ENCODE peak calls at places on chromosomes 6 and 20, in four cellular contexts. O is H1, Q is GM12878, N is HepG2. S is an unnamed sample.
A peak's percentile ranks its signal among the peaks of the same experiment; 100 is the strongest.

GRCh38 chr20:42639140-42639539 is 550.6 kb downstream of the PTPRT start:
- DNase-seq in Q (no peak), N (no peak), O (no peak), S (no peak)

GRCh38 chr20:58546312-58546711 is 31.1 kb upstream of the APCDD1L start:
- DNase-seq in N (no peak), O (peak; percentile 34), Q (no peak), S (no peak)

GRCh38 chr6:162727347-162728176 is at the start of the genes PACRG and PRKN:
- DNase-seq in Q (peak; percentile 61), N (peak; percentile 98), O (peak; percentile 99), S (peak; percentile 95)

GRCh38 chr6:31112478-31112877 is at the start of gene C6orf15:
- DNase-seq in N (no peak), Q (no peak), O (no peak), S (no peak)

GRCh38 chr6:21609881-21610329 is 16.4 kb downstream of the SOX4 start:
- DNase-seq in N (no peak), O (peak; percentile 60), Q (no peak), S (no peak)

GRCh38 chr6:75244063-75244575 is 518 bp upstream of the COX7A2 start:
- DNase-seq in N (no peak), O (no peak), Q (no peak), S (no peak)

GRCh38 chr6:112035446-112035845 is 18.5 kb upstream of the CCN6 start:
- DNase-seq in O (no peak), N (no peak), Q (no peak), S (no peak)

GRCh38 chr6:145729887-145730286 is 5.4 kb downstream of the EPM2A start:
- DNase-seq in N (no peak), O (no peak), Q (no peak), S (no peak)

GRCh38 chr6:37033255-37033654 is 27.8 kb downstream of the FGD2 start:
- DNase-seq in Q (no peak), O (no peak), N (no peak), S (no peak)

GRCh38 chr6:39923394-39923793 is 10.9 kb downstream of the MOCS1 start:
- DNase-seq in Q (no peak), N (no peak), O (no peak), S (no peak)

GRCh38 chr6:11224966-11225463 is 7.5 kb downstream of the NEDD9 start:
- DNase-seq in Q (no peak), N (no peak), O (no peak), S (no peak)

GRCh38 chr6:33277663-33278391 is 904 bp downstream of the B3GALT4 start:
- DNase-seq in O (peak; percentile 65), Q (no peak), N (no peak), S (no peak)

GRCh38 chr6:169052462-169052861 is 201.2 kb downstream of the THBS2 start:
- DNase-seq in O (no peak), Q (no peak), N (no peak), S (no peak)

GRCh38 chr6:16758163-16758975 is 2.9 kb downstream of the ATXN1 start:
- DNase-seq in N (peak; percentile 66), Q (no peak), O (no peak), S (no peak)
- TF ChIP-seq ZNF274 in N (no peak), Q (no peak), O (no peak), S (no peak)

GRCh38 chr20:48823960-48824497 is 3.8 kb downstream of the PREX1 start:
- DNase-seq in O (no peak), N (no peak), Q (peak; percentile 76), S (no peak)
- TF ChIP-seq YY1 in O (no peak), N (no peak), Q (peak; percentile 24), S (no peak)

DNA sequence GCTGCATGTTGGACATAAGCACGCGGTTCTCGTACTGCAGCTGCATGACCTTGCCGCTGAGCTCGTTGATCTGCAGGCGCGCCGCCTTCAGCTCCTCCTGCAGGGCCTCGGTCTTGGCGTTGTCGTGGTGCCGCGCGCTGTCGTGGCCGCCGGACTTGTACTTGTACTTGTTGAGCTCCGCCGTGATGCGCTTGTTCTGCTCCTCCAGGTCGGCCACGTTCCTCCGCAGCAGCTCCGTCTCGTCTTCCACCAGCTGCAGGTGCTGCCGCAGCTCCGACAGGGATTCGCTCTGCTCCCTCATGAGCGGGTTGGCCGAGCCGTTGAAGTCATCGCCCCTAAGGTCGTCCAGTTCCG is 16.6 kb upstream of the KIAA0408 start:
- DNase-seq in N (no peak), Q (no peak), O (no peak), S (no peak)
- TF ChIP-seq SUZ12 in N (no peak), Q (no peak), O (no peak), S (no peak)

DNA sequence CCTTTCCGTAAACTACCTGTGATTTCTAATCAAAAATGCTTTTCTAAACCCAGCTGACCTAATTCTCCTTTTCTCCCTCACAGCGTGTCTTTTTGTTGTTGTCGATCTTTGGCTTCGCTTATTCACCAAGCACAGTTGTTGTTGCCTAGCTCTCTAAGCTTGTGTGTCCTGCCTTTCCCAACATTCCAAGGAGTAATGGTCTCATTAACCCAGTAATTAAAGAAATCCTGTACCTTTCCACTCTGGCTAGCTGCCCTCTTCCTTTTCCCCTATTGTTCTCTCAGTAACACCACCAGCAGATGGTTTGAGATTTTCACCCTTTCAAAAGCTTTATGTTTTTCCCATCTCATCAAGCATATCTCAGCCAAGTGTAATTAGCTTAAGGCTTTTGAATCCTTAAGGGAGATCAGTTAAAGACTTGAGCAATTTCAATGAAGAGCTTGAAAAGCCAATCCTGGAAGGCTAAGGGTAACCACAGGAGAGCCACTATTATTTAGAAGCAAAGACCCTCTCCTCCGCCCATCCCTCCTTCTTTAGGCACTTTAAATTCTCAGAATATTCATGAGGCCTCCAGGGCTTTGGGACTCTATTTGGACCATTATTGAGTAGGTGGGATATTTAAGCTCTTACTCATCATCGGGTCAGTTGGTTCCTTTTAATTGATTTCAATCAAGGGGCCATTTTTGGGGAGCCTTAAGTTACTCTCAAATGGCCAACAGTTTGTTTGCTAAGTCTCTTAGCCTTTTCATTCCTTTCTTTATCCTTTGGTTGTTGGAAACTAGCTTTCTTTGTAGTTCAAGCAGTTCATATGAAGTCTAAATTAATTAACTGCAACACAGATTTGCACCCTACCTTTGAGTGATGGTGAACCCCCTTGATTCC is 567.4 kb downstream of the KIF16B start:
- DNase-seq in O (no peak), N (no peak), Q (no peak), S (peak; percentile 80)
- TF ChIP-seq ZNF274 in O (no peak), N (no peak), Q (no peak), S (no peak)

DNA sequence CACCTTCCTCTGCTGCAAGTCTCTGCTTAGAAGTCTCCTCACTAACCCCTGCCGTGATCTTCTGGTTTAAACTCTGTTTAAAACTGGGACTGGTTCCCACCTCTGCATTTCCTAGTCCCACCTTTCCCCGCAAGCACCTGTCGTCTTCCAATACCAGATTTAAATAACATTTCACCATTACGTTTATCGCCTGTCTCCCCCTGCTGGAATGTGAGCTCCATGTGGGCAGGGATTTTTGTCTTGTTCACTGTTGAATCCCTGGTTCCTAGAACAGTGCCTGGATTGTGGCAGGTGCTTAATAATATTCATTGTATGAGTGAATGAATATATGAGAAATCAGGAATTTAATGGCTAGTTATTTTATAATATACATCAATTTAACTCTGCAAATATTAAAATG is 2.7 kb downstream of the GUCA1A start:
- DNase-seq in N (peak; percentile 29), O (no peak), Q (no peak), S (no peak)
- TF ChIP-seq YY1 in N (no peak), O (no peak), Q (no peak), S (no peak)

GRCh38 chr6:100482698-100483097 is 18.0 kb upstream of the SIM1 start:
- DNase-seq in Q (no peak), N (peak; percentile 60), O (no peak), S (no peak)
- TF ChIP-seq SUZ12 in Q (no peak), N (no peak), O (no peak), S (no peak)

GRCh38 chr20:1505361-1505760 is 14.1 kb upstream of the SIRPB2 start:
- DNase-seq in N (no peak), O (no peak), Q (no peak), S (no peak)
- TF ChIP-seq ZNF274 in N (no peak), O (no peak), Q (no peak), S (no peak)

GRCh38 chr6:93418448-93419303 is 683 bp downstream of the EPHA7 start:
- DNase-seq in N (no peak), Q (no peak), O (peak; percentile 79), S (no peak)
- TF ChIP-seq YY1 in N (no peak), Q (no peak), O (peak; percentile 9), S (no peak)

S was measured in NT2/D1.